ENCODE peak calls at places on chromosomes 2 and 18, in four cellular contexts. J is cardiac fibroblast, V is GM19239, O is T-helper 2 cell. K is an unnamed sample.

GRCh38 chr2:120344991-120345975 is 653 bp upstream of the INHBB start:
- DNase-seq in J (no peak), V (no peak), O (no peak), K (no peak)

GRCh38 chr2:218006741-218007140 is 3.9 kb upstream of the TNS1 start:
- DNase-seq in J (no peak), V (no peak), O (no peak), K (no peak)

GRCh38 chr2:108547606-108548005 is 13.3 kb downstream of the LIMS1 start:
- DNase-seq in J (no peak), V (no peak), O (no peak), K (no peak)

GRCh38 chr2:145753966-145754365 is 1234.0 kb upstream of the ZEB2 start:
- DNase-seq in J (no peak), V (no peak), O (no peak), K (no peak)

GRCh38 chr18:616380-616995 is 19.7 kb downstream of the CLUL1 start:
- DNase-seq in J (peak), V (peak), O (no peak), K (no peak)

GRCh38 chr2:136527560-136527959 is 237.8 kb upstream of the THSD7B start:
- DNase-seq in J (peak), V (no peak), O (no peak), K (no peak)

GRCh38 chr2:210998334-210998733 is 441.9 kb downstream of the CPS1 start:
- DNase-seq in J (no peak), V (no peak), O (no peak), K (no peak)

GRCh38 chr2:203706403-203706802 is at the start of gene CD28:
- DNase-seq in J (no peak), V (peak), O (peak), K (no peak)

GRCh38 chr2:128424806-128425205 is 106.1 kb upstream of the HS6ST1 start:
- DNase-seq in J (no peak), V (no peak), O (no peak), K (no peak)

GRCh38 chr2:203814661-203815540 is 52.7 kb upstream of the CTLA4 start:
- DNase-seq in J (peak), V (peak), O (peak), K (no peak)

GRCh38 chr18:59919026-59919425 is 19.2 kb downstream of the PMAIP1 start:
- DNase-seq in J (no peak), V (no peak), O (no peak), K (no peak)

GRCh38 chr2:68366083-68366560 is 1.0 kb downstream of the PLEK start:
- DNase-seq in J (no peak), V (no peak), O (no peak), K (no peak)

GRCh38 chr2:30433902-30434301 is 13.1 kb upstream of the LCLAT1 start:
- DNase-seq in J (peak), V (no peak), O (no peak), K (no peak)

K was measured in cerebellar nuclear complex.